ENCODE peak calls at places on chromosomes 2 and 18, in four cellular contexts. One of them, this sample, is unnamed.

GRCh38 chr2:157433335-157433890 is 10.5 kb downstream of the CYTIP start:
- DNase-seq in AG04450: no peak
- DNase-seq in neural progenitor cell: no peak
- DNase-seq in lower lobe of right lung: no peak
- DNase-seq in this sample: no peak

GRCh38 chr2:216914491-216914890 is 54.6 kb upstream of the TNP1 start:
- DNase-seq in AG04450: no peak
- DNase-seq in neural progenitor cell: peak; percentile 81
- DNase-seq in lower lobe of right lung: no peak
- DNase-seq in this sample: no peak

GRCh38 chr2:134603966-134604365 is 114.8 kb downstream of the TMEM163 start:
- DNase-seq in AG04450: no peak
- DNase-seq in neural progenitor cell: peak; percentile 64
- DNase-seq in lower lobe of right lung: no peak
- DNase-seq in this sample: no peak

GRCh38 chr2:174833737-174834136 is 69.5 kb upstream of the CHRNA1 start:
- DNase-seq in AG04450: no peak
- DNase-seq in neural progenitor cell: no peak
- DNase-seq in lower lobe of right lung: no peak
- DNase-seq in this sample: no peak

GRCh38 chr2:179538406-179538805 is 273.8 kb upstream of the SESTD1 start:
- DNase-seq in AG04450: no peak
- DNase-seq in neural progenitor cell: no peak
- DNase-seq in lower lobe of right lung: no peak
- DNase-seq in this sample: no peak

GRCh38 chr2:233331536-233331935 is 22.8 kb upstream of the DGKD start:
- DNase-seq in AG04450: no peak
- DNase-seq in neural progenitor cell: no peak
- DNase-seq in lower lobe of right lung: peak; percentile 80
- DNase-seq in this sample: peak; percentile 68

GRCh38 chr2:30234180-30234971 is 3.0 kb downstream of the LBH start:
- DNase-seq in AG04450: peak; percentile 83
- DNase-seq in neural progenitor cell: peak; percentile 58
- DNase-seq in lower lobe of right lung: no peak
- DNase-seq in this sample: no peak

GRCh38 chr2:51103205-51103604 is 71.3 kb upstream of the NRXN1 start:
- DNase-seq in AG04450: peak; percentile 24
- DNase-seq in neural progenitor cell: peak; percentile 77
- DNase-seq in lower lobe of right lung: peak; percentile 51
- DNase-seq in this sample: peak; percentile 57

GRCh38 chr2:48510329-48510728 is 19.6 kb upstream of the STON1 start:
- DNase-seq in AG04450: no peak
- DNase-seq in neural progenitor cell: no peak
- DNase-seq in lower lobe of right lung: no peak
- DNase-seq in this sample: no peak

GRCh38 chr2:207867075-207867474 is 97.4 kb upstream of the FZD5 start:
- DNase-seq in AG04450: no peak
- DNase-seq in neural progenitor cell: no peak
- DNase-seq in lower lobe of right lung: no peak
- DNase-seq in this sample: no peak

GRCh38 chr18:79581911-79582310 is 97.7 kb upstream of the CTDP1 start:
- DNase-seq in AG04450: no peak
- DNase-seq in neural progenitor cell: no peak
- DNase-seq in lower lobe of right lung: peak; percentile 13
- DNase-seq in this sample: no peak

GRCh38 chr2:236977999-236978398 is 107.7 kb upstream of the COPS8 start:
- DNase-seq in AG04450: no peak
- DNase-seq in neural progenitor cell: no peak
- DNase-seq in lower lobe of right lung: no peak
- DNase-seq in this sample: no peak

GRCh38 chr2:106562826-106563594 is 75.8 kb downstream of the CD8B2 start:
- DNase-seq in AG04450: no peak
- DNase-seq in neural progenitor cell: peak; percentile 32
- DNase-seq in lower lobe of right lung: no peak
- DNase-seq in this sample: no peak

GRCh38 chr2:119218478-119219064 is 5.1 kb upstream of the STEAP3 start:
- DNase-seq in AG04450: peak; percentile 48
- DNase-seq in neural progenitor cell: peak; percentile 58
- DNase-seq in lower lobe of right lung: peak; percentile 50
- DNase-seq in this sample: no peak

GRCh38 chr2:10405441-10405840 is 42.7 kb downstream of the ODC1 start:
- DNase-seq in AG04450: peak; percentile 67
- DNase-seq in neural progenitor cell: no peak
- DNase-seq in lower lobe of right lung: peak; percentile 76
- DNase-seq in this sample: peak; percentile 78

GRCh38 chr2:73217160-73217559 is 3.1 kb downstream of the SMYD5 start:
- DNase-seq in AG04450: no peak
- DNase-seq in neural progenitor cell: no peak
- DNase-seq in lower lobe of right lung: no peak
- DNase-seq in this sample: peak; percentile 7

GRCh38 chr2:173964565-173965371 is 405 bp downstream of the SP3 start:
- DNase-seq in AG04450: peak; percentile 71
- DNase-seq in neural progenitor cell: peak; percentile 87
- DNase-seq in lower lobe of right lung: peak; percentile 92
- DNase-seq in this sample: peak; percentile 95

GRCh38 chr2:6977095-6977777 is 60.0 kb downstream of the RNF144A start:
- DNase-seq in AG04450: no peak
- DNase-seq in neural progenitor cell: no peak
- DNase-seq in lower lobe of right lung: no peak
- DNase-seq in this sample: no peak

GRCh38 chr2:69299772-69300516 is 87.1 kb downstream of the GFPT1 start:
- DNase-seq in AG04450: no peak
- DNase-seq in neural progenitor cell: no peak
- DNase-seq in lower lobe of right lung: no peak
- DNase-seq in this sample: no peak

GRCh38 chr2:96869281-96869823 is 528 bp downstream of the SEMA4C start:
- DNase-seq in AG04450: no peak
- DNase-seq in neural progenitor cell: peak; percentile 79
- DNase-seq in lower lobe of right lung: peak; percentile 78
- DNase-seq in this sample: peak; percentile 88

GRCh38 chr2:172792711-172793110 is 57.1 kb downstream of the RAPGEF4 start:
- DNase-seq in AG04450: no peak
- DNase-seq in neural progenitor cell: no peak
- DNase-seq in lower lobe of right lung: no peak
- DNase-seq in this sample: no peak

GRCh38 chr2:186405847-186406246 is 80.2 kb upstream of the ZC3H15 start:
- DNase-seq in AG04450: no peak
- DNase-seq in neural progenitor cell: no peak
- DNase-seq in lower lobe of right lung: no peak
- DNase-seq in this sample: no peak

GRCh38 chr2:206556357-206556949 is 85.8 kb upstream of the FAM237A start:
- DNase-seq in AG04450: peak; percentile 8
- DNase-seq in neural progenitor cell: peak; percentile 52
- DNase-seq in lower lobe of right lung: no peak
- DNase-seq in this sample: no peak

GRCh38 chr2:28329184-28329583 is 63.5 kb upstream of the FOSL2 start:
- DNase-seq in AG04450: no peak
- DNase-seq in neural progenitor cell: no peak
- DNase-seq in lower lobe of right lung: no peak
- DNase-seq in this sample: no peak

GRCh38 chr2:74632209-74632938 is 15.8 kb downstream of the M1AP start:
- DNase-seq in AG04450: no peak
- DNase-seq in neural progenitor cell: peak; percentile 25
- DNase-seq in lower lobe of right lung: no peak
- DNase-seq in this sample: no peak

GRCh38 chr2:30026091-30027055 is 105.0 kb upstream of the ALK start:
- DNase-seq in AG04450: peak; percentile 4
- DNase-seq in neural progenitor cell: peak; percentile 76
- DNase-seq in lower lobe of right lung: no peak
- DNase-seq in this sample: peak; percentile 67

GRCh38 chr2:205461678-205462665 is 220.3 kb upstream of the NRP2 start:
- DNase-seq in AG04450: no peak
- DNase-seq in neural progenitor cell: no peak
- DNase-seq in lower lobe of right lung: no peak
- DNase-seq in this sample: no peak

GRCh38 chr18:23228102-23229051 is 93.1 kb downstream of the CABLES1 start:
- DNase-seq in AG04450: no peak
- DNase-seq in neural progenitor cell: no peak
- DNase-seq in lower lobe of right lung: no peak
- DNase-seq in this sample: no peak

GRCh38 chr18:35153609-35154273 is 87.1 kb upstream of the ZNF397 start:
- DNase-seq in AG04450: no peak
- DNase-seq in neural progenitor cell: no peak
- DNase-seq in lower lobe of right lung: no peak
- DNase-seq in this sample: no peak

GRCh38 chr2:128622371-128622770 is 303.7 kb upstream of the HS6ST1 start:
- DNase-seq in AG04450: no peak
- DNase-seq in neural progenitor cell: no peak
- DNase-seq in lower lobe of right lung: peak; percentile 72
- DNase-seq in this sample: peak; percentile 64

GRCh38 chr18:63869374-63869773 is 18.1 kb upstream of the SERPINB2 start:
- DNase-seq in AG04450: peak; percentile 70
- DNase-seq in neural progenitor cell: no peak
- DNase-seq in lower lobe of right lung: peak; percentile 48
- DNase-seq in this sample: no peak

GRCh38 chr2:61675204-61675603 is 137.0 kb upstream of the XPO1 start:
- DNase-seq in AG04450: no peak
- DNase-seq in neural progenitor cell: no peak
- DNase-seq in lower lobe of right lung: no peak
- DNase-seq in this sample: no peak

GRCh38 chr2:110770696-110771425 is 38.5 kb downstream of the ACOXL start:
- DNase-seq in AG04450: no peak
- DNase-seq in neural progenitor cell: peak; percentile 95
- DNase-seq in lower lobe of right lung: no peak
- DNase-seq in this sample: no peak

GRCh38 chr2:166234112-166234846 is 106.5 kb upstream of the SCN1A start:
- DNase-seq in AG04450: peak; percentile 33
- DNase-seq in neural progenitor cell: no peak
- DNase-seq in lower lobe of right lung: no peak
- DNase-seq in this sample: no peak

GRCh38 chr2:240347949-240348500 is 87.4 kb upstream of the GPC1 start:
- DNase-seq in AG04450: no peak
- DNase-seq in neural progenitor cell: no peak
- DNase-seq in lower lobe of right lung: no peak
- DNase-seq in this sample: no peak

GRCh38 chr18:49368161-49368875 is 92.1 kb downstream of the DYM start:
- DNase-seq in AG04450: no peak
- DNase-seq in neural progenitor cell: no peak
- DNase-seq in lower lobe of right lung: no peak
- DNase-seq in this sample: no peak

GRCh38 chr18:59228361-59228760 is 8.4 kb downstream of the GRP start:
- DNase-seq in AG04450: no peak
- DNase-seq in neural progenitor cell: no peak
- DNase-seq in lower lobe of right lung: no peak
- DNase-seq in this sample: no peak

DNA sequence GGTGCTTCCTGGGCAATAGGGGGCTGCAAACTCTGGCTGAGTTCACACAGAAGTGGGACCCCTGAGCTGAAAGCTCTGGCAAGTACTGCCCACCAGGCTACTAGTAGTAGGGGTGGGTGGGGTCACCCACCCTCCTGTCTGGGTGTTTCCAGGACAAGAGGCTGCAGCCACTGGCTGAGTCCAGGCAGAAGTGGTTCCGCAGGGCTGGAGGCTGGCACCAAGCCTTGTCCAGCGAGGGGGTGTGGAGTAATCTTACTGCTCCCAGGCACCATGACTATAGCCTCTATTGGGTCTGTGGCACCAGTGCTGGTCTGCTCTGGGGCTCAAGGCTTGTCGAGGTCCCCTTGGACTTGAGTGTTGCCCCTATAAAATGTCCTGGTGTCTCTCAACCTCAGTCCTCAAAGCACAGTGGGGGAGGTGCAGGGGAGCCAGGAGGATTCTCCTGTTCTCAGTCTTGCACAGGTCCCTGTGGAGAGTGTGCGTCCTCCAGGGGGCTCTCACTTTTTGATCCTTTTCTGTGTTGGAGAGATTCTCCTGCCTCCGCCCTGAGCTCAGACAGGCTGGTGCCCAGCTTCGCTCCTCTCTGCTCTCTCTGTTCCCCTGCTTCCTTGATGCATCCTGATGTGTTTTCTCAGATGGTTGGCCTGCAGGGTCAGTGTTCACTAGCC is 48.1 kb downstream of the NUP35 start:
- DNase-seq in AG04450: no peak
- DNase-seq in neural progenitor cell: peak; percentile 26
- DNase-seq in lower lobe of right lung: no peak
- DNase-seq in this sample: peak; percentile 40
- TF ChIP-seq CTCF in AG04450: no peak
- TF ChIP-seq CTCF in neural progenitor cell: peak; percentile 29
- TF ChIP-seq CTCF in lower lobe of right lung: no peak
- TF ChIP-seq CTCF in this sample: no peak

GRCh38 chr2:46024146-46024779 is 272.9 kb upstream of the EPAS1 start:
- DNase-seq in AG04450: no peak
- DNase-seq in neural progenitor cell: no peak
- DNase-seq in lower lobe of right lung: no peak
- DNase-seq in this sample: no peak

GRCh38 chr2:46025081-46025480 is 272.1 kb upstream of the EPAS1 start:
- DNase-seq in AG04450: no peak
- DNase-seq in neural progenitor cell: no peak
- DNase-seq in lower lobe of right lung: no peak
- DNase-seq in this sample: no peak

GRCh38 chr2:46023165-46023854 is 273.9 kb upstream of the EPAS1 start:
- DNase-seq in AG04450: no peak
- DNase-seq in neural progenitor cell: no peak
- DNase-seq in lower lobe of right lung: no peak
- DNase-seq in this sample: no peak

GRCh38 chr2:46018773-46019593 is 278.2 kb upstream of the EPAS1 start:
- DNase-seq in AG04450: no peak
- DNase-seq in neural progenitor cell: no peak
- DNase-seq in lower lobe of right lung: no peak
- DNase-seq in this sample: no peak

GRCh38 chr2:46020416-46020815 is 276.8 kb upstream of the EPAS1 start:
- DNase-seq in AG04450: no peak
- DNase-seq in neural progenitor cell: no peak
- DNase-seq in lower lobe of right lung: no peak
- DNase-seq in this sample: no peak
- TF ChIP-seq CTCF in AG04450: no peak
- TF ChIP-seq CTCF in neural progenitor cell: no peak
- TF ChIP-seq CTCF in lower lobe of right lung: no peak
- TF ChIP-seq CTCF in this sample: no peak

GRCh38 chr2:164840930-164841718 is 499 bp downstream of the COBLL1 start:
- DNase-seq in AG04450: no peak
- DNase-seq in neural progenitor cell: peak; percentile 94
- DNase-seq in lower lobe of right lung: peak; percentile 84
- DNase-seq in this sample: peak; percentile 90
- TF ChIP-seq CTCF in AG04450: no peak
- TF ChIP-seq CTCF in neural progenitor cell: peak; percentile 35
- TF ChIP-seq CTCF in lower lobe of right lung: peak; percentile 25
- TF ChIP-seq CTCF in this sample: peak; percentile 35

DNA sequence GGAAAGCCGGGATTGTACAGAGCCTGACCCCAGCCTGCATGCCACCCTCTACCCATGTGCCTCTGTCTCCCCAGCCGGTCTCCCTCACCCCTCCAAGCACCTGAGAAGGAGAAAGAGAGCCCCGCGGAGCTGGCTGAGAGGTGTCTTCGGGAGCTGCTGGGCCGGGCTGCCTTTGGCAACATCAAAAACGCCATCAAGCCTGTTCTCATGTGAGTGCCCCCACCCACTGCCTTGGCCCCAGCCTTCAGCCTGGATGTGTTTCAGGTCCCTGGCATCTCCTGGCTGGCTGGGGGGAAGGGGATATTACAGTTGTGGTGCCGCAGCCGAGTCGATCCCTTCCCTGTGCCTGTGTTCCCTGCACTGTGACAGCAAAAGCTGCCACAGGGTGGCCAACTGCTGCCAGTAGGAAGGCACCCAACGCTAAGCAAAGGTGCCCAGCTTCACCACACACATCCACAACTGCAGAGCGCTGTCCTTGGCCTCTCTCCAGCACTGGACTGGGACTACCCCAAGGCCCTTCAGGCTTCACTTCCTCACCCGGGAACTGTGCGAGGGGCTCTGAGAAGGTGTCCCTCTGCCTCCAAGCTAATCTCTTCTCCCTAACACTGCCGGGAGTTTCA is 38.4 kb downstream of the POMC start:
- DNase-seq in AG04450: no peak
- DNase-seq in neural progenitor cell: no peak
- DNase-seq in lower lobe of right lung: no peak
- DNase-seq in this sample: no peak
- TF ChIP-seq CTCF in AG04450: no peak
- TF ChIP-seq CTCF in neural progenitor cell: no peak
- TF ChIP-seq CTCF in lower lobe of right lung: no peak
- TF ChIP-seq CTCF in this sample: no peak